ENCODE peak calls at places on chromosomes 6 and 20, in ten cellular contexts. R, X, Q, P, A, V, Z, Y, S and M are unnamed samples.

GRCh38 chr6:116280161-116280959 is 630 bp upstream of the TSPYL1 start:
- DNase-seq in R (no peak), X (no peak), Q (no peak), P (no peak), A (no peak), V (no peak), Z (no peak), Y (no peak), S (no peak), M (no peak)

GRCh38 chr20:37356961-37357371 is 11.0 kb downstream of the SRC start:
- DNase-seq in R (no peak), X (no peak), Q (no peak), P (no peak), A (no peak), V (no peak), Z (no peak), Y (no peak), S (no peak), M (no peak)

GRCh38 chr6:109934293-109934692 is 43.8 kb upstream of the GPR6 start:
- DNase-seq in R (no peak), X (no peak), Q (no peak), P (no peak), A (no peak), V (no peak), Z (no peak), Y (no peak), S (no peak), M (no peak)

GRCh38 chr20:41619360-41620115 is 1.4 kb upstream of the CHD6 start:
- DNase-seq in R (no peak), X (no peak), Q (no peak), P (no peak), A (no peak), V (no peak), Z (no peak), Y (no peak), S (no peak), M (no peak)

GRCh38 chr20:34703573-34704176 is 469 bp upstream of the TP53INP2 start:
- DNase-seq in R (peak), X (peak), Q (no peak), P (peak), A (no peak), V (peak), Z (peak), Y (no peak), S (no peak), M (no peak)

GRCh38 chr6:2858678-2859324 is 17.1 kb upstream of the SERPINB1 start:
- DNase-seq in R (peak), X (no peak), Q (peak), P (no peak), A (no peak), V (no peak), Z (no peak), Y (no peak), S (no peak), M (no peak)

GRCh38 chr20:12012241-12013222 is 94.8 kb downstream of the BTBD3 start:
- DNase-seq in R (no peak), X (peak), Q (no peak), P (peak), A (peak), V (peak), Z (peak), Y (peak), S (peak), M (no peak)

GRCh38 chr6:135014353-135014832 is 40.2 kb downstream of the HBS1L start:
- DNase-seq in R (no peak), X (no peak), Q (no peak), P (no peak), A (no peak), V (no peak), Z (no peak), Y (no peak), S (no peak), M (no peak)

GRCh38 chr6:114941078-114941477 is 598.3 kb upstream of the HS3ST5 start:
- DNase-seq in R (no peak), X (no peak), Q (no peak), P (no peak), A (no peak), V (no peak), Z (no peak), Y (no peak), S (no peak), M (no peak)

GRCh38 chr20:48143435-48144081 is 358.3 kb upstream of the SULF2 start:
- DNase-seq in R (no peak), X (no peak), Q (no peak), P (no peak), A (no peak), V (no peak), Z (no peak), Y (no peak), S (no peak), M (no peak)

GRCh38 chr6:41209976-41210375 is 9.0 kb upstream of the TREML2 start:
- DNase-seq in R (no peak), X (no peak), Q (no peak), P (no peak), A (no peak), V (no peak), Z (no peak), Y (no peak), S (no peak), M (no peak)

GRCh38 chr6:45387236-45387635 is 9.5 kb upstream of the SUPT3H start:
- DNase-seq in R (no peak), X (peak), Q (no peak), P (no peak), A (no peak), V (no peak), Z (no peak), Y (no peak), S (no peak), M (no peak)

GRCh38 chr6:128803911-128804310 is 79.0 kb upstream of the LAMA2 start:
- DNase-seq in R (no peak), X (peak), Q (no peak), P (no peak), A (no peak), V (no peak), Z (no peak), Y (no peak), S (no peak), M (no peak)

GRCh38 chr6:24883618-24884017 is 52.1 kb downstream of the RIPOR2 start:
- DNase-seq in R (no peak), X (peak), Q (no peak), P (no peak), A (no peak), V (peak), Z (no peak), Y (no peak), S (no peak), M (no peak)

GRCh38 chr6:89928604-89929003 is 34.3 kb downstream of the GJA10 start:
- DNase-seq in R (no peak), X (no peak), Q (no peak), P (no peak), A (no peak), V (peak), Z (no peak), Y (no peak), S (no peak), M (no peak)
- H3K27ac ChIP-seq in R (no peak), X (no peak), Q (no peak), P (no peak), A (no peak), V (no peak), Z (no peak), Y (no peak), S (no peak), M (no peak)

DNA sequence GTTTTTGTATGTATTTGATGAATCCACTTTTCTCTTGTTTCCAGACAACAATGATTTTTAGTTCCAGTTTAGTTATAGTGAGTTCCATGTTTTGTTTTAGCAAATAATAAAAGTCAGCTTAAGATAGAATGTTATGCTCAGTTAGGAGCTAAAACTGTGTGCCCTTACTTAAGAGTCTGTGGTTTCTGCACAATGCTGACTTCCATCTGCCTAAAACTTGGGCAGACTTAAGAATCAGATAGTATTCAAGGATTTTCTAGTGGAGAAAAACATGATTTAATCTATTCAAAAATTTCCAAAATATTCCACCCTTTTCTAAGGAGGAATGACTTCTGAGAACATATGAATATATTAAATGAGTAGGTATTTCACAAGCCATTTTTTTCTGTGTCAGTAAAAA is 32.8 kb downstream of the LAMA4 start:
- DNase-seq in R (no peak), X (no peak), Q (no peak), P (no peak), A (no peak), V (no peak), Z (no peak), Y (no peak), S (no peak), M (no peak)
- H3K27ac ChIP-seq in R (no peak), X (peak), Q (no peak), P (no peak), A (no peak), V (no peak), Z (peak), Y (no peak), S (no peak), M (no peak)

DNA sequence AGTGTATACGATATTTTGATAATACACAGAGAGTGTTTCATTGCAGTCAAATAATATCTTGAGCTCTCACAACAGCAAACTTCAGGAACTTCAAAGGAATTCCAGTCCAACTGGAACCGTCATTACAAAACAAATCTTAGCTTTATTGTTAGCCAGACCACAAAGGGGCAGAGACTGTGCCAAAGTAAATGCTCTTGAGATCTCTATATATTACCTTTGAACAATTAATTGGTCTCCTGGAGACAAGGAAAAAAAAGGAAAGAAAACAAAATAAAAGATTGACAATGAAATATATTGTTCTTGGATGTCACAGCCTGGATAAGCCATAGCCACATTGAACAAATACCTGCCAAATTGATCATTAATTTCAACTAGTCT is 70.0 kb downstream of the FOXC1 start:
- DNase-seq in R (no peak), X (no peak), Q (no peak), P (no peak), A (no peak), V (peak), Z (no peak), Y (no peak), S (no peak), M (no peak)
- H3K27ac ChIP-seq in R (no peak), X (no peak), Q (no peak), P (no peak), A (no peak), V (no peak), Z (no peak), Y (no peak), S (no peak), M (no peak)

DNA sequence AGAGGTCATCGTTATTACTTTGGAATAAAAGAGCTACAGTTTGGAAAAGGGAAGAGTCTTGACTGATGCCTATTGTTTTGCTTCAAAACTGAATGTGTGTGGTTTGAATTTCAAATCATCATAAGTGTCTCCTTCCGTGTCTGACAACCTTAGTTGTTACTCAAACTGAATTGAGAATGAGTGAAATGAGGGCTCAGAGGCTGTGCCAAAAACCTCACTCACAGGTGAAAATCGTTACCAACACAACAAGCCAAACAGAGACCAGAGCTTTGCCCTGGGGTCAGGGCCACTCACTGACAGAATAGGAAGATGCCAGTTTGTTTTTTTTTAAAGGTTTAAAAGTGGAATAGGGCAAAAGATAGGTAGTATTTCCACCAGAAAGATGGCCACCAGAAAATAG is 15.2 kb upstream of the SIRT5 start:
- DNase-seq in R (no peak), X (no peak), Q (no peak), P (no peak), A (no peak), V (peak), Z (no peak), Y (no peak), S (no peak), M (no peak)
- H3K27ac ChIP-seq in R (no peak), X (no peak), Q (no peak), P (no peak), A (no peak), V (no peak), Z (no peak), Y (no peak), S (no peak), M (peak)

DNA sequence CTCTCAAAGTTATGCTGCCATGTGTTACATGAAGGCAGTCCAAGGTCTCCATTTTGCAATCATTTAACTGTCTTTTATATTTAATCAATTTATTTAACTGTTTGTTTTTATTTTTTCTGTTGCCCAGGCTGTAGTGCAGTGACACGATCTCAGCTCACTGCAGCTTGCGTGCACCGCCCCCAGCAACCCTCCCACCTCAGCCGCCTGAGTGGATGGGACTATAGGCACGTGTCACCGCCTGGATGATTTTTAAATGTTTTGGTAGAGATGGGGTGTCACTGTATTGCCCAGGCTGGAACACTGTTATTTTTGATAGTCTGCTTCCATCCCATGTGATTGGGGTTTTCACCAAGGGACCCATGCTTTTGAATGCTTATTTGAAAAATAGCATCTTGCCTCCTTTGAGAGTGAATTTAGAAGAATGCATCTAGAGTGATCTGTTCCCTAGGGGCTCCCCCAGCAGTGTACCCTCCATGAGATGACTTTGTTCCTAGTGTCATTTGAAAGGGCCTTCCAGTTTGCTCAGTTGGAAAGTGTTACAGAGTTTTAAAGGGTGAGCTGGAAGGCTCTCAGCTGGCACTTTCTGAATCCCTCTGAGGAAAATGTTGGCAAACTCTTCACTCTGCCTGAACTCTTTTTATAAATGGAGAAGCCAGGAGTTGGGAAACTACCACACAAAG is 143.3 kb downstream of the JARID2 start:
- DNase-seq in R (no peak), X (no peak), Q (no peak), P (peak), A (no peak), V (no peak), Z (no peak), Y (no peak), S (no peak), M (peak)
- H3K27ac ChIP-seq in R (no peak), X (no peak), Q (no peak), P (peak), A (no peak), V (no peak), Z (peak), Y (no peak), S (no peak), M (no peak)

DNA sequence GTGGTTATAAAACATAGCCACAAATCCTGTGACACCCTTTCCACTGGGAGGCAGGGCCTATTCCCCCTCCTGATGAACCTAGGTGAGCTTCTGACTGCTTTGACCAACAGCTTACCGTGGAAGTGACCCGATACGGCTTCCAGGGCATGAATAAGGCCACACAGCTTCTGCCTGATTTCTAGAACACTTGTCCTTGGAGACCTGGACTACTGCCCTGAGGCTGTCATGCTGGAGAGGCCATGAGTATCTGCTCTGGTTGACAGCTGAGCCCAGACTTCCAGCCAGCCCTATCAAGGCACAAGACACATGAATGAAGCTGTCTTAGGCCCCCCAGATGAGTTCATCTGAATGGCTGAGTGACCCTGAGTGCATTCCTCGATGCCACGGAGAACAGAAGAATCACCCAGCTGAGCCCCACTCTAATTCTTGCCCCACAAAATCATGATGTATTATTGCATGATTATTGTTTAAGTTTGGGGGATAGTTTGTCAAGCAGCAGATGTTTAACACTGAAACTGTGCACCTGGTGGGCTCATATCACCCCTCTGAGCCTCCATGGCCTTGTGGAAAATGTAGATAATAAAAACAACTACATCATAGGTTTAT is 16.6 kb downstream of the TP53RK start:
- DNase-seq in R (no peak), X (no peak), Q (no peak), P (no peak), A (no peak), V (no peak), Z (no peak), Y (no peak), S (no peak), M (no peak)
- H3K27ac ChIP-seq in R (no peak), X (no peak), Q (no peak), P (no peak), A (no peak), V (no peak), Z (no peak), Y (no peak), S (no peak), M (no peak)

GRCh38 chr6:107894821-107895396 is 63.1 kb downstream of the SEC63 start:
- DNase-seq in R (no peak), X (no peak), Q (no peak), P (no peak), A (no peak), V (peak), Z (peak), Y (no peak), S (no peak), M (no peak)
- H3K27ac ChIP-seq in R (no peak), X (no peak), Q (no peak), P (no peak), A (no peak), V (no peak), Z (peak), Y (no peak), S (no peak), M (no peak)

GRCh38 chr20:10661261-10661660 is 12.5 kb downstream of the JAG1 start:
- DNase-seq in R (no peak), X (no peak), Q (no peak), P (no peak), A (no peak), V (no peak), Z (no peak), Y (no peak), S (no peak), M (no peak)
- H3K27ac ChIP-seq in R (no peak), X (peak), Q (no peak), P (peak), A (no peak), V (peak), Z (peak), Y (no peak), S (peak), M (no peak)